ENCODE peak calls at places on chromosome 4, in six cellular contexts. C is PC-3; L is H7; J is AG20443; F is CD4-positive, CD25-positive, alpha-beta regulatory T cell; U is naive B cell. K is an unnamed sample.

GRCh38 chr4:155667538-155668511 is 1.2 kb downstream of the GUCY1A1 start:
- DNase-seq in C (peak), L (peak), J (peak), F (peak), U (peak), K (peak)

GRCh38 chr4:138007572-138007971 is 234.6 kb downstream of the SLC7A11 start:
- DNase-seq in C (peak), L (peak), J (no peak), F (no peak), U (no peak), K (peak)

GRCh38 chr4:87849612-87850011 is 16.8 kb downstream of the MEPE start:
- DNase-seq in C (no peak), L (no peak), J (no peak), F (peak), U (no peak), K (no peak)

GRCh38 chr4:101952985-101953384 is 162.5 kb downstream of the BANK1 start:
- DNase-seq in C (no peak), L (no peak), J (no peak), F (no peak), U (no peak), K (no peak)

GRCh38 chr4:151801547-151802516 is 41.0 kb upstream of the GATB start:
- DNase-seq in C (peak), L (peak), J (peak), F (peak), U (peak), K (peak)

GRCh38 chr4:99457676-99458075 is 22.5 kb upstream of the ADH7 start:
- DNase-seq in C (no peak), L (no peak), J (no peak), F (no peak), U (no peak), K (no peak)

GRCh38 chr4:144356941-144357381 is 216.4 kb upstream of the GYPA start:
- DNase-seq in C (no peak), L (peak), J (no peak), F (no peak), U (no peak), K (no peak)

GRCh38 chr4:156803056-156803455 is 168.5 kb downstream of the PDGFC start:
- DNase-seq in C (peak), L (no peak), J (peak), F (no peak), U (no peak), K (no peak)

GRCh38 chr4:168883513-168883912 is 126.5 kb downstream of the CBR4 start:
- DNase-seq in C (no peak), L (no peak), J (no peak), F (no peak), U (no peak), K (no peak)

GRCh38 chr4:78776729-78777555 is 792 bp downstream of the BMP2K start:
- DNase-seq in C (peak), L (peak), J (peak), F (peak), U (peak), K (peak)

GRCh38 chr4:177123811-177124210 is 185.9 kb upstream of the NEIL3 start:
- DNase-seq in C (no peak), L (no peak), J (no peak), F (no peak), U (no peak), K (no peak)

GRCh38 chr4:68589790-68590189 is 13.7 kb upstream of the UGT2B17 start:
- DNase-seq in C (peak), L (no peak), J (no peak), F (no peak), U (no peak), K (no peak)

GRCh38 chr4:108601517-108601916 is 18.9 kb upstream of the RPL34 start:
- DNase-seq in C (no peak), L (no peak), J (no peak), F (peak), U (no peak), K (no peak)

K was measured in DMS53.